ENCODE peak calls at places on chromosomes 5 and 9, in ten cellular contexts. W is Kasumi-1; C is NCI-H748 treated with DMSO at 0.1 percent for 48 hours; I is small intestine; P is cardiac fibroblast; Q is COR-L47; R is WTC11; Z is stimulated activated CD8-positive, alpha-beta memory T cell treated with anti-CD3 and anti-CD28 coated beads, Interleukin-15, amount 100 ng/mL, for 24 hours; B is CD4-positive, CD25-positive, alpha-beta regulatory T cell; T is HCEC 1CT. V is an unnamed sample.

GRCh38 chr5:107553063-107553676 is 117.6 kb downstream of the EFNA5 start:
- DNase-seq in W (no peak), C (no peak), I (no peak), P (no peak), Q (no peak), R (no peak), Z (no peak), B (no peak), T (no peak), V (no peak)

GRCh38 chr5:9034671-9035070 is 511.2 kb downstream of the SEMA5A start:
- DNase-seq in W (no peak), C (no peak), I (no peak), P (peak), Q (no peak), R (no peak), Z (no peak), B (no peak), T (peak), V (no peak)

GRCh38 chr9:117088140-117088539 is 326.7 kb downstream of the ASTN2 start:
- DNase-seq in W (no peak), C (no peak), I (no peak), P (no peak), Q (no peak), R (no peak), Z (no peak), B (no peak), T (no peak), V (no peak)

GRCh38 chr5:150132740-150133139 is 22.9 kb downstream of the PDGFRB start:
- DNase-seq in W (no peak), C (no peak), I (no peak), P (no peak), Q (no peak), R (no peak), Z (no peak), B (no peak), T (no peak), V (no peak)

GRCh38 chr5:170540276-170540675 is 36.5 kb downstream of the KCNIP1 start:
- DNase-seq in W (no peak), C (no peak), I (no peak), P (no peak), Q (no peak), R (no peak), Z (no peak), B (no peak), T (no peak), V (no peak)

GRCh38 chr9:101027246-101027645 is 1.3 kb upstream of the PLPPR1 start:
- DNase-seq in W (no peak), C (peak), I (no peak), P (no peak), Q (no peak), R (no peak), Z (no peak), B (no peak), T (no peak), V (no peak)

GRCh38 chr9:20835364-20836286 is 151.6 kb downstream of the FOCAD start:
- DNase-seq in W (no peak), C (peak), I (no peak), P (peak), Q (peak), R (no peak), Z (no peak), B (no peak), T (peak), V (no peak)

GRCh38 chr9:31137151-31137849 is 1247.1 kb upstream of the ACO1 start:
- DNase-seq in W (no peak), C (no peak), I (no peak), P (peak), Q (no peak), R (no peak), Z (no peak), B (no peak), T (no peak), V (no peak)

GRCh38 chr5:76331139-76331538 is 71.9 kb upstream of the IQGAP2 start:
- DNase-seq in W (peak), C (no peak), I (peak), P (no peak), Q (no peak), R (no peak), Z (no peak), B (no peak), T (no peak), V (no peak)

GRCh38 chr5:147753783-147754182 is 28.7 kb downstream of the JAKMIP2 start:
- DNase-seq in W (no peak), C (no peak), I (no peak), P (no peak), Q (no peak), R (no peak), Z (no peak), B (no peak), T (no peak), V (no peak)

GRCh38 chr9:2837915-2838314 is 6.0 kb downstream of the PUM3 start:
- DNase-seq in W (no peak), C (peak), I (peak), P (peak), Q (peak), R (no peak), Z (no peak), B (no peak), T (peak), V (no peak)

GRCh38 chr5:59845733-59846132 is 47.8 kb downstream of the PDE4D start:
- DNase-seq in W (no peak), C (no peak), I (no peak), P (no peak), Q (no peak), R (no peak), Z (no peak), B (no peak), T (peak), V (no peak)